ENCODE peak calls at places on chromosomes 2 and 18, in seven cellular contexts. S is SK-N-SH, M is HepG2, B is GM12878, U is K562, K is HCT116, L is H1. E is an unnamed sample.

GRCh38 chr2:223854741-223855140 is 17.4 kb upstream of the AP1S3 start:
- DNase-seq in M (no peak), U (no peak), S (no peak), B (no peak), L (no peak), K (no peak), E (no peak)

GRCh38 chr2:233973786-233974185 is 56.6 kb downstream of the TRPM8 start:
- DNase-seq in K (no peak), S (no peak), B (no peak), M (no peak), U (no peak), L (no peak), E (no peak)

GRCh38 chr18:48607049-48607984 is 68.5 kb downstream of the CTIF start:
- DNase-seq in M (peak), K (no peak), L (no peak), S (no peak), U (no peak), B (no peak), E (peak)

GRCh38 chr2:235894839-235895238 is 273.3 kb downstream of the GBX2 start:
- DNase-seq in M (no peak), S (no peak), L (no peak), U (no peak), K (no peak), B (no peak), E (no peak)

GRCh38 chr2:169119816-169120215 is 50.5 kb downstream of the DHRS9 start:
- DNase-seq in K (no peak), B (no peak), S (no peak), M (no peak), U (no peak), L (no peak), E (no peak)

GRCh38 chr2:37916512-37917082 is 8.5 kb upstream of the RMDN2 start:
- DNase-seq in M (no peak), U (no peak), K (no peak), S (no peak), B (no peak), L (no peak), E (peak)

GRCh38 chr2:100731535-100731981 is 88.4 kb upstream of the NPAS2 start:
- DNase-seq in L (no peak), B (no peak), U (no peak), M (no peak), K (no peak), S (no peak), E (no peak)

GRCh38 chr2:144374163-144374661 is 145.7 kb downstream of the ZEB2 start:
- DNase-seq in B (peak), U (no peak), S (no peak), L (no peak), K (no peak), M (no peak), E (no peak)

GRCh38 chr18:23740105-23740830 is 51.0 kb downstream of the LAMA3 start:
- DNase-seq in B (no peak), M (no peak), S (no peak), U (no peak), K (no peak), L (no peak), E (no peak)

GRCh38 chr2:31244101-31244500 is 10.1 kb downstream of the EHD3 start:
- DNase-seq in S (no peak), B (no peak), M (no peak), K (no peak), L (no peak), U (no peak), E (no peak)

GRCh38 chr2:241217320-241218031 is 29.0 kb downstream of the ANO7 start:
- DNase-seq in L (no peak), U (peak), K (no peak), M (peak), B (no peak), S (peak), E (peak)

GRCh38 chr18:7601249-7601620 is 34.1 kb downstream of the PTPRM start:
- DNase-seq in M (no peak), B (no peak), S (no peak), K (no peak), L (no peak), U (no peak), E (no peak)

GRCh38 chr2:151423760-151424159 is 14.1 kb downstream of the RIF1 start:
- DNase-seq in S (no peak), K (no peak), U (no peak), L (no peak), B (no peak), M (no peak), E (no peak)

GRCh38 chr2:55779459-55780421 is 86.1 kb upstream of the PNPT1 start:
- DNase-seq in B (no peak), U (no peak), K (peak), M (peak), L (no peak), S (no peak), E (peak)

GRCh38 chr2:72092099-72092498 is 55.6 kb downstream of the CYP26B1 start:
- DNase-seq in U (no peak), L (no peak), K (no peak), M (no peak), B (no peak), S (no peak), E (no peak)

GRCh38 chr2:240404174-240404852 is 31.1 kb upstream of the GPC1 start:
- DNase-seq in B (no peak), M (no peak), S (no peak), L (no peak), K (no peak), U (no peak), E (no peak)

GRCh38 chr2:102893870-102894269 is 132.0 kb downstream of the TMEM182 start:
- DNase-seq in L (no peak), K (no peak), U (no peak), S (no peak), B (no peak), M (no peak), E (peak)

GRCh38 chr2:31318360-31319336 is 84.7 kb downstream of the EHD3 start:
- DNase-seq in U (no peak), B (peak), S (no peak), K (no peak), M (no peak), L (no peak), E (no peak)

GRCh38 chr18:36314754-36315153 is 17.2 kb downstream of the FHOD3 start:
- DNase-seq in L (no peak), B (no peak), K (no peak), U (no peak), S (no peak), M (no peak), E (no peak)

GRCh38 chr18:74476154-74476553 is 19.0 kb upstream of the DIPK1C start:
- DNase-seq in S (peak), K (no peak), L (no peak), U (peak), M (peak), B (no peak), E (no peak)

GRCh38 chr18:21809725-21810124 is 69.1 kb downstream of the MIB1 start:
- DNase-seq in K (no peak), L (no peak), M (no peak), S (no peak), B (no peak), U (no peak), E (no peak)

GRCh38 chr18:49447810-49448745 is 12.4 kb downstream of the DYM start:
- DNase-seq in S (peak), K (peak), M (peak), U (peak), B (no peak), L (no peak), E (peak)

GRCh38 chr2:197677483-197677882 is 2.1 kb upstream of the RFTN2 start:
- DNase-seq in K (no peak), L (no peak), U (no peak), M (no peak), S (no peak), B (no peak), E (no peak)

GRCh38 chr2:142865924-142866323 is 11.5 kb upstream of the KYNU start:
- DNase-seq in L (no peak), M (no peak), S (no peak), U (no peak), B (no peak), K (no peak), E (no peak)

GRCh38 chr2:45045706-45046105 is 36.5 kb upstream of the SIX2 start:
- DNase-seq in S (no peak), M (no peak), U (no peak), K (no peak), B (no peak), L (no peak), E (peak)

GRCh38 chr18:76255070-76255683 is 239.9 kb downstream of the ZNF516 start:
- DNase-seq in U (no peak), K (peak), S (no peak), L (no peak), B (no peak), M (no peak), E (no peak)

GRCh38 chr18:49865401-49865800 is 52.1 kb upstream of the ACAA2 start:
- DNase-seq in B (no peak), U (no peak), M (no peak), L (no peak), S (no peak), K (no peak), E (no peak)

GRCh38 chr2:50636462-50636861 is 395.5 kb downstream of the NRXN1 start:
- DNase-seq in L (no peak), K (no peak), M (no peak), S (no peak), U (no peak), B (no peak), E (no peak)

GRCh38 chr2:216211614-216212013 is 102.5 kb downstream of the XRCC5 start:
- DNase-seq in L (no peak), M (no peak), B (no peak), U (no peak), S (no peak), K (no peak), E (no peak)

GRCh38 chr2:5692561-5693287 is 540 bp downstream of the SOX11 start:
- DNase-seq in B (no peak), S (peak), L (no peak), U (no peak), M (no peak), K (no peak), E (no peak)

GRCh38 chr2:231714639-231715498 is 6.5 kb downstream of the PTMA start:
- DNase-seq in M (peak), S (peak), B (peak), U (peak), L (peak), K (peak), E (no peak)

GRCh38 chr2:19801367-19802087 is 100.3 kb downstream of the TTC32 start:
- DNase-seq in L (no peak), B (no peak), U (no peak), S (peak), K (peak), M (no peak), E (no peak)

GRCh38 chr2:64609229-64609994 is 44.3 kb downstream of the SERTAD2 start:
- DNase-seq in U (peak), K (no peak), L (no peak), S (peak), M (no peak), B (no peak), E (peak)

GRCh38 chr18:48832961-48833700 is 117.6 kb downstream of the SMAD7 start:
- DNase-seq in M (no peak), U (no peak), B (no peak), K (peak), L (no peak), S (no peak), E (no peak)

GRCh38 chr2:64807417-64807816 is 153.7 kb upstream of the SERTAD2 start:
- DNase-seq in M (no peak), S (no peak), B (peak), K (peak), U (peak), L (no peak), E (peak)

GRCh38 chr2:58155160-58155778 is 85.9 kb downstream of the FANCL start:
- DNase-seq in B (no peak), U (no peak), K (no peak), M (no peak), L (no peak), S (no peak), E (no peak)

GRCh38 chr2:204012081-204012653 is 75.6 kb downstream of the ICOS start:
- DNase-seq in L (no peak), M (no peak), K (no peak), S (peak), U (no peak), B (no peak), E (peak)

GRCh38 chr2:172381275-172381608 is 46.1 kb upstream of the ITGA6 start:
- DNase-seq in M (no peak), S (no peak), K (no peak), U (no peak), B (no peak), L (no peak), E (no peak)

GRCh38 chr2:30527411-30527810 is 80.4 kb downstream of the LCLAT1 start:
- DNase-seq in B (no peak), L (no peak), U (no peak), M (no peak), K (no peak), S (no peak), E (no peak)

GRCh38 chr2:232887171-232887850 is 17.2 kb downstream of the SNORC start:
- DNase-seq in B (no peak), K (no peak), L (no peak), U (no peak), S (peak), M (no peak), E (no peak)
- TF ChIP-seq JUND in B (no peak), K (no peak), L (no peak), U (no peak), S (no peak), M (no peak), E (no peak)

GRCh38 chr18:653512-653911 is 3.9 kb upstream of the TYMS start:
- DNase-seq in U (no peak), L (no peak), S (no peak), B (no peak), M (no peak), K (no peak), E (no peak)

GRCh38 chr18:649341-649740 is 8.1 kb upstream of the TYMS start:
- DNase-seq in M (peak), B (no peak), L (no peak), K (no peak), U (no peak), S (no peak), E (no peak)

GRCh38 chr18:654601-655000 is 2.9 kb upstream of the TYMS start:
- DNase-seq in L (no peak), K (no peak), S (no peak), U (no peak), M (no peak), B (no peak), E (no peak)

GRCh38 chr18:650428-650858 is 7.0 kb upstream of the TYMS start:
- DNase-seq in U (no peak), B (peak), M (no peak), L (no peak), K (no peak), S (no peak), E (no peak)

DNA sequence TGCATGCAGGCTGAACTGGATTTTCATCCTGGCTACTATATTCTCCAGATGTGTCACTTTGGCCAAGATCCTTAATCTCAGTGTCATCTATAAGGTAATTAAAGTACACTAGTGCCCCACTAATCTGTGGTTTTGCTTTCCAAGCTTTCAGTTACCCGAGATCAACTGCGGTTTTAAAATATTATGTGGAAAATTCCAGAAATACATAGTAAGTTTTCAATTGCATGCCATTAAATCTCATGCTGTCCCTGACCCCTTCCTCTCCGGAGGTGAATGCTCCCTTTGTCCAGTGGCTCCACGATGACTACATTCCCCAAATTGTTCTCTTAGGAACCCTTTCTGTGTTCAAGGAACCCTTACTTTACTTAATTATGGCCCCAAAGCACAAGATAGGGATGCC is 5.3 kb upstream of the TYMS start:
- DNase-seq in U (no peak), B (no peak), M (peak), S (no peak), L (no peak), K (no peak), E (no peak)
- TF ChIP-seq JUND in U (no peak), B (no peak), M (no peak), S (no peak), L (no peak), K (no peak), E (no peak)

DNA sequence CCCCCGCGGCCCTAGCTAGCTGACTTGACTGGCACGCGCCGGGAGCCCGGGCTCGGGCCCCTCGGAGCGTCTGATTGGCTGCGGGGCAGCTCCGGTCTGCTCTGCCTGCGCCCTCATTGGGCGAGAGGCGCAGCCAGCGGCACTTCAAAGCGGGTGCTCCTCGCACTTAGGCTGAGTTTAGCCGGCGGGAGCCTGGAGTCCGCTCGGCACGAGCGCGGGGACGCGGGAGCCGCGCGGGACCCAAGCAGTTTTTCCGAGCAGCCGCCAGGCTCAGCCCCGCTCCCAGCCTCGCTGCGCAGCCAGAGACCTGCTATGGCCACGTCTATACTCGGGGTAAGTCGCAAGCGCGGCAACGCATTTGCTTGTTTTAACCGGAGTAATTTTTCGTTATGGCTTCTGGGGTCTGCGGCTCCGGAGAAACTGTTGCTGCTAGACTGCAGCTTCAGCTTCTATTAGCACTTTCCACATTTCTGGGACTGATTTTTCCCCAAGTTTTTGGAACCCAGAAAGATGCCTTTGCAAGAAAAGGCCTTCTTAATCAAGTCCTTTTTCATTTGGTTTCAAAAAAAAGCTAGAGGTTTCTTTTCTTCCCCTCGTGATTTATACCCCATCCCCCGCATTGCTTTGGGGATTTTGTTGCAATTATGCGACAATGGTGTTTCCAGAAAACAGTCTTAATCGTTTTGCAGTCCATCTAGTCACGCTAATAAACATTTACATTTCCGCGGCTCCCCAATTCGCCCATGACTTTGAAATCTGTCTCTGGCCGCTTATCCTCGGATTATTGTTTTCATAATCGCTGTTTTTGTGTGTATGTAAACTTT is at the start of gene SP9:
- DNase-seq in K (no peak), L (no peak), U (peak), B (no peak), S (peak), M (peak), E (no peak)
- TF ChIP-seq JUND in K (no peak), L (no peak), U (no peak), B (no peak), S (no peak), M (no peak), E (no peak)

GRCh38 chr2:105783972-105784371 is 39.3 kb downstream of the NCK2 start:
- DNase-seq in M (no peak), S (no peak), B (no peak), K (no peak), L (no peak), U (no peak), E (no peak)

GRCh38 chr2:105782123-105782522 is 37.4 kb downstream of the NCK2 start:
- DNase-seq in B (no peak), K (no peak), L (no peak), U (no peak), S (no peak), M (no peak), E (peak)

GRCh38 chr2:105781274-105781673 is 36.6 kb downstream of the NCK2 start:
- DNase-seq in L (no peak), U (no peak), K (no peak), M (no peak), S (no peak), B (no peak), E (no peak)

GRCh38 chr2:105783151-105783738 is 38.5 kb downstream of the NCK2 start:
- DNase-seq in U (no peak), L (no peak), B (no peak), K (no peak), S (no peak), M (no peak), E (no peak)

DNA sequence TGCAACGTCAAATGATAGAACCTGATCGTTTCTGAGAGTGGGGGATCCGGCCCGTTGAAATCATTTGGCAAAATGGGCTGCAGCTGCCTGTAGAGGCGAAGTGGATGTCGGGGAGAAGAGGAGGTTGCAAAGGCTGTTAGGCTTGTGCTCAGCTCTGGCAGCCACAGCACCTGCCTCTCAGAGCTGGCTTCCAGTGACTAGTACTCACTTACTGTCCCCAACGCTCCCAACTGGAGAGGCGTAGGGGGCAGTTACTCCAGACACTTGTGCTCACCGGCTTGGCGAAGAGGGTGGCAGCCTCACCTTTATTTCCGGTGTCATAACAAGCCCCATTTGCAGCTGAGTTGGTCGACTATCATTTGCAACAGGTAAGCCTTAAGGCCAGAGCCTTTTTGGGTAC is 37.9 kb downstream of the NCK2 start:
- DNase-seq in K (no peak), S (no peak), U (no peak), L (no peak), M (no peak), B (no peak), E (no peak)
- TF ChIP-seq JUND in K (no peak), S (no peak), U (no peak), L (no peak), M (no peak), B (no peak), E (no peak)

GRCh38 chr18:33560686-33561370 is 17.2 kb upstream of the ASXL3 start:
- DNase-seq in S (peak), M (peak), L (no peak), U (no peak), B (peak), K (no peak), E (no peak)
- TF ChIP-seq JUND in S (no peak), M (no peak), L (no peak), U (no peak), B (no peak), K (no peak), E (no peak)

DNA sequence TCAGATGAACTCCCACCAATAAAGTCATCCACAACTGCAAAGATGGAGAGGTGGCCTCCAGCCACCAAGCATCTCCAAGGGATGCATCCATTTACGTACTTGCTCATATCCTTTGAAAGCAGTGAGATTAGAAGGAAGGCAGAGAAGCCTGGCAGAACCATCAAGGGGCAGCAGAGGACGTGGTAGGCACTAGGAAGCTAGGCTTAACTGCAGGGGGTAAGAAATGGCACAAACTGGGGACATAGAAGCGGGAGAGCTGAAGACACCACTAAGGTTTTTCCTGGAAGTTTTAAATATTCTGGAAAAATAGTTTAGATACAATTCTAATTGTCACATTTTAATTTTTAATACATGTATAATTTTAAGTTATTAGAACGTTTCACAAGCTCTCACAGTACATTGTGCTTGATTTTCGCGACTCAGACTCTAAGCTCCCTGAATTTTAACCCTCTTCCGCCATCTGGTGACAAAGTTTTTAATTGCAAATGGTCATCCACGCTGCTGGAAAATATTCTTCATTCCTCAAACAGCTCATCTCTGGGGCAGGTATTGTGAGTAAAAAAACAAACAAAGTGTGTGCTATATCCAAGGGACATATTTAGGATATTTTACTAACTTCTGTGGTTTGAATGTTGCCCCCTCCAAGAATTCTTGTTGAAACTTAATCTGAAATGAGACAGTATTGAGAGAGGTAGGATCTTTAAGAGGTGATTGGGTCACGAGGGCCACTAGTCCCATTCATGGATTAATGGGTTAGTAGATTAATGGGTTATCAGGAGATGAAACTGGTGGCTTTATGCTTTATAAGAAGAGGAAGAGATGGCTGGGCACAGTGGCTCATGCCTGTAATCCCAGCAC is 1.6 kb upstream of the PSTPIP2 start:
- DNase-seq in U (peak), M (peak), K (peak), L (no peak), S (peak), B (no peak), E (peak)
- TF ChIP-seq JUND in U (no peak), M (no peak), K (no peak), L (no peak), S (no peak), B (no peak), E (no peak)

E was measured in T47D.